ENCODE peak calls at places on chromosomes 5 and 9, in six cellular contexts. E is CD4-positive, alpha-beta T cell; D is mesendoderm; M is HepG2; W is sigmoid colon; I is lung. Q is an unnamed sample.

GRCh38 chr5:137561572-137561971 is 62.4 kb upstream of the SPOCK1 start:
- DNase-seq in M (no peak), I (no peak), E (no peak), D (no peak), W (no peak), Q (no peak)

GRCh38 chr9:117704597-117704996 is 394 bp downstream of the TLR4 start:
- DNase-seq in D (no peak), W (no peak), E (no peak), I (no peak), M (no peak), Q (no peak)

GRCh38 chr5:37120270-37120669 is 128.9 kb downstream of the CPLANE1 start:
- DNase-seq in D (no peak), W (no peak), M (no peak), I (no peak), E (no peak), Q (no peak)

GRCh38 chr9:92716557-92716956 is 46.6 kb upstream of the IPPK start:
- DNase-seq in I (peak), E (peak), D (peak), M (peak), W (no peak), Q (peak)

GRCh38 chr5:34674226-34674625 is 18.1 kb downstream of the RAI14 start:
- DNase-seq in M (no peak), W (no peak), I (no peak), E (no peak), D (no peak), Q (no peak)

GRCh38 chr9:83138422-83139135 is 75.6 kb upstream of the RASEF start:
- DNase-seq in I (no peak), M (no peak), D (no peak), E (no peak), W (no peak), Q (no peak)

GRCh38 chr5:132056610-132057497 is 3.6 kb upstream of the IL3 start:
- DNase-seq in D (no peak), M (no peak), W (peak), I (peak), E (no peak), Q (no peak)

GRCh38 chr5:58411372-58411771 is 48.5 kb downstream of the PLK2 start:
- DNase-seq in D (no peak), W (no peak), E (no peak), M (no peak), I (no peak), Q (no peak)

GRCh38 chr9:122141671-122142070 is 17.9 kb downstream of the NDUFA8 start:
- DNase-seq in I (no peak), W (no peak), D (no peak), E (no peak), M (no peak), Q (no peak)

GRCh38 chr9:120446681-120447080 is 133.3 kb downstream of the CDK5RAP2 start:
- DNase-seq in D (peak), E (no peak), I (no peak), M (no peak), W (no peak), Q (no peak)

GRCh38 chr9:8723195-8723594 is 923.6 kb upstream of the DMAC1 start:
- DNase-seq in M (no peak), E (no peak), I (no peak), W (no peak), D (peak), Q (no peak)

DNA sequence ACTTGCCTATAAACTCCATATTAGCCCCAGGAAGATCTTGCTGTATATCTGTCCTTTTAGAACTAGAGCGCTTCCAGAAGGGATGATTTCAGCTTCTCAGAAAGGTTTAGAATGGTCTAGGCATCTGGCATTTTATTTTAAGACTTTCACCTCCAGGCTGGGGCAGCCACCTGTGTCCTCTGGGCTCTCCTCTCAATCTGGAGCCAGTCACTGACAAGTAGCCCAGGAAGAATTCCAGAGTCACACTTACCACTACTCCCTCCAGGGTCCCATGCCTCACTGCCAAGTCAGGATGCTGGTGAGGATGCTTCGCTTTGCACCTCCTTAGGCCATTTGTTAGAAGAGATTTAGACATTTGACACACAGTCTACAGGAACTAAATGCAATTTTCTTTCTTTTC is 20.8 kb downstream of the B4GALT1 start:
- DNase-seq in W (no peak), D (no peak), M (no peak), E (no peak), I (no peak), Q (no peak)
- H3K27ac ChIP-seq in W (no peak), D (no peak), M (no peak), E (no peak), I (no peak), Q (no peak)

DNA sequence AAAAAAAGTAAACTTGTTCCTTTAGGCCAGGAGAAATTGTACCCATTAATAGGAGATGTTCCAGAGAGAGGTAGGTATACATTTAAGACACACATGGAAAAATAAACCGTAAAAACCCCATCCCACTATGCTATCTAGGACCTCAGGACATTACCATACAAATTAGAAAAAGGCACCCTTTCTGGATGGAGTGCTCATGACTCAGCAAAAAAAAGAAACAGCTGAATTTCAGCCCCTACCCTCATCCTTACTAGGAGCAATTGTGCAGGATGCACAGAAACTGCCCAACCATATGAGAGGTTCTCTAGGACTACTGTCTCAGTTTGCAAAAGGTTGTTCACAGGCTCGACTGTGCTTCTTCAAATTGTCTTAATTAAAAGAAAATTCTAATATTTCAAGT is 368.2 kb downstream of the HINT1 start:
- DNase-seq in I (no peak), E (no peak), D (peak), W (no peak), M (no peak), Q (no peak)
- H3K27ac ChIP-seq in I (no peak), E (no peak), D (no peak), W (no peak), M (no peak), Q (no peak)

DNA sequence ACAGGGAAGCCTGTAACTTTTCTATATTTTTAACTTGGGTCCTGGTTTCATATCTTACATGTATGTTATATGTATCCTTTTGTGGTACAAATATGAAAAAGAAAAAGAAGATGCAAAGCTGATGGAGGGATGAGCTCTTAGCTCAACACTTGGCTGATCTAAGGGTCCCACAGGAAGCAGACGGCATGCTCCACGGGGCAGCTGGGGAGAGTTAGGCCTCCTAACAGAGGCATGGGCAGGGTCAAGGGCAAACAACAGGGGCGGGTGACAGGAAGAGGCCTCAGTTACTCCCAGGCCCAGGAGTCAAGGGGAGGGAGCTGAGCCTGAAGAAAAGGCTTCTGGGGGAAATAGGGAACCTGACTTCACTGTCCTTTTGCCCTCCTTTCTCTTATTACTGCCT is 287.2 kb downstream of the ZSWIM6 start:
- DNase-seq in E (no peak), W (no peak), D (no peak), I (no peak), M (no peak), Q (no peak)
- H3K27ac ChIP-seq in E (no peak), W (no peak), D (no peak), I (no peak), M (no peak), Q (peak)

GRCh38 chr5:128536861-128537305 is 1.2 kb downstream of the FBN2 start:
- DNase-seq in W (no peak), D (peak), E (no peak), M (no peak), I (no peak), Q (no peak)
- H3K27ac ChIP-seq in W (no peak), D (peak), E (no peak), M (no peak), I (peak), Q (no peak)